ENCODE peak calls at places on chromosome X, in four cellular contexts. Q, D, Y and A are unnamed samples.

GRCh38 chrX:119181491-119181890 is 53.9 kb upstream of the KIAA1210 start:
- DNase-seq in Q (no peak), D (no peak), Y (peak), A (no peak)

GRCh38 chrX:98299785-98300184 is 1416.1 kb downstream of the RPA4 start:
- DNase-seq in Q (no peak), D (no peak), Y (no peak), A (no peak)

GRCh38 chrX:55135171-55135570 is 46.4 kb downstream of the PAGE2 start:
- DNase-seq in Q (peak), D (peak), Y (peak), A (no peak)

GRCh38 chrX:32642283-32642682 is 569.1 kb downstream of the DMD start:
- DNase-seq in Q (no peak), D (no peak), Y (no peak), A (no peak)

GRCh38 chrX:8244301-8244700 is 73.2 kb upstream of the VCX2 start:
- DNase-seq in Q (no peak), D (no peak), Y (no peak), A (no peak)

GRCh38 chrX:25600776-25601175 is 537.4 kb upstream of the MAGEB18 start:
- DNase-seq in Q (no peak), D (no peak), Y (no peak), A (no peak)

GRCh38 chrX:49153467-49153866 is 9.1 kb upstream of the MAGIX start:
- DNase-seq in Q (no peak), D (no peak), Y (no peak), A (no peak)

GRCh38 chrX:53318766-53319353 is 37.5 kb upstream of the IQSEC2 start:
- DNase-seq in Q (no peak), D (no peak), Y (no peak), A (no peak)

GRCh38 chrX:31228909-31229308 is 157.1 kb upstream of the FTHL17 start:
- DNase-seq in Q (no peak), D (no peak), Y (no peak), A (no peak)

GRCh38 chrX:15299945-15300851 is 15.2 kb downstream of the ASB11 start:
- DNase-seq in Q (no peak), D (no peak), Y (no peak), A (no peak)

GRCh38 chrX:55484948-55485347 is 4.7 kb downstream of the USP51 start:
- DNase-seq in Q (no peak), D (no peak), Y (no peak), A (no peak)

GRCh38 chrX:151711154-151711553 is 4.7 kb upstream of the FATE1 start:
- DNase-seq in Q (no peak), D (no peak), Y (no peak), A (no peak)

GRCh38 chrX:14029039-14029424 is 660 bp downstream of the GEMIN8 start:
- DNase-seq in Q (no peak), D (no peak), Y (no peak), A (no peak)

GRCh38 chrX:81377329-81377728 is 175.4 kb downstream of the SH3BGRL start:
- DNase-seq in Q (no peak), D (no peak), Y (peak), A (no peak)

GRCh38 chrX:100926453-100926852 is 2.3 kb downstream of the XKRX start:
- DNase-seq in Q (no peak), D (no peak), Y (no peak), A (no peak)

GRCh38 chrX:153055827-153056748 is at the start of gene PNMA3:
- DNase-seq in Q (no peak), D (peak), Y (peak), A (no peak)

GRCh38 chrX:123399709-123400108 is 215.6 kb downstream of the GRIA3 start:
- DNase-seq in Q (no peak), D (no peak), Y (no peak), A (no peak)

GRCh38 chrX:149286940-149287349 is 218.2 kb downstream of the IDS start:
- DNase-seq in Q (no peak), D (peak), Y (peak), A (no peak)

GRCh38 chrX:130682990-130683389 is 220.0 kb downstream of the ENOX2 start:
- DNase-seq in Q (no peak), D (no peak), Y (no peak), A (no peak)

GRCh38 chrX:21295246-21295820 is 78.9 kb upstream of the CNKSR2 start:
- DNase-seq in Q (no peak), D (no peak), Y (no peak), A (no peak)

GRCh38 chrX:149152941-149153340 is 352.2 kb downstream of the IDS start:
- DNase-seq in Q (no peak), D (no peak), Y (no peak), A (no peak)

GRCh38 chrX:26783512-26784225 is 567.7 kb downstream of the MAGEB5 start:
- DNase-seq in Q (no peak), D (peak), Y (no peak), A (peak)

GRCh38 chrX:119758682-119759332 is 419 bp downstream of the SOWAHD start:
- DNase-seq in Q (peak), D (peak), Y (peak), A (no peak)

DNA sequence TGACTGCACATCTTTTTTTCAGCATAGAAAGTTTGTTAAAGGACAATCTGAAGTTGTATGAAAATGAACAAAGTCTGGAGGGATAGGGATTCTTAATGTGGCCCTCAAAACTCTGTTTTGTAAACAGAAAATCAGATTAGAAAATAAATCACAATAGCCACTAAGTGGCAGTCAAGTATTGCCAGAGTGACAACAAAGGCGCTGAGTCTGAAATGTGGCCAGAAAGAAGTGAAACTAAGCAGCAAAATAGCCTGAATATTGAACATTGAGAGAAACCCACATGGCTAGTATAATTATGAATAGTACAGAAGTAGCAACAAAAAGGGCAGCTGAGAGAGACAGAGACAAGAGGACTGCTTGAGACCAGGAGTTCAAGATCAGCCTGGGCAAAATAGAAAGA is 81.1 kb upstream of the CT45A1 start:
- DNase-seq in Q (no peak), D (no peak), Y (no peak), A (no peak)
- TF ChIP-seq CTCF in Q (no peak), D (no peak), Y (no peak), A (no peak)

DNA sequence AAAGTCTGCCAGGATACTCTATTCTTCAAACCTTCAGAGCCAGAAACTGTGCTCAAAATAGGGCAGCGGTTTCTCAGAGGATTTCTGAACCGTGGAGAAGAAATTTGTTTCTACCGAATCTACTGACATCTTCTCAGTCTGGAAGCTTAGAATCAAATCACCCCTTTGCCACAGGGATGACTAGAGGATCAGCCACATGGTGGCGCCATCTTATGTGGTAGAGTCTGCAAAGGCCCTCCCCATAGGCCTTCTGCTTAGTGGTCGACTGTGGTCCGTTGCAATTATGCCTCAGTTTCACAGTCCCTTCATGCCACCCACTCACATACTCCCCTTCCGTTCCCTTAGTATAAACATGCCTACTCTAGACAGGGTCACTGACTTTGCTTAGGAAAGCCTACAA is 680.7 kb upstream of the SPANXN1 start:
- DNase-seq in Q (no peak), D (peak), Y (no peak), A (no peak)
- TF ChIP-seq CTCF in Q (no peak), D (no peak), Y (no peak), A (no peak)

GRCh38 chrX:105210258-105210657 is 10.2 kb downstream of the TEX13A start:
- DNase-seq in Q (no peak), D (no peak), Y (no peak), A (no peak)
- TF ChIP-seq CTCF in Q (no peak), D (no peak), Y (no peak), A (no peak)

GRCh38 chrX:140572724-140573123 is 67.9 kb upstream of the SOX3 start:
- DNase-seq in Q (no peak), D (peak), Y (peak), A (no peak)
- TF ChIP-seq CTCF in Q (no peak), D (peak), Y (peak), A (peak)

GRCh38 chrX:46715997-46716396 is 42.9 kb downstream of the SLC9A7 start:
- DNase-seq in Q (no peak), D (no peak), Y (no peak), A (no peak)
- TF ChIP-seq CTCF in Q (no peak), D (no peak), Y (no peak), A (no peak)

GRCh38 chrX:28586891-28587635 is at the start of gene IL1RAPL1:
- DNase-seq in Q (no peak), D (peak), Y (no peak), A (no peak)
- TF ChIP-seq CTCF in Q (no peak), D (no peak), Y (no peak), A (peak)

GRCh38 chrX:34299451-34299967 is 167.4 kb upstream of the FAM47A start:
- DNase-seq in Q (no peak), D (no peak), Y (no peak), A (no peak)

GRCh38 chrX:34300871-34301270 is 168.8 kb upstream of the FAM47A start:
- DNase-seq in Q (no peak), D (peak), Y (peak), A (peak)
- TF ChIP-seq CTCF in Q (no peak), D (peak), Y (peak), A (peak)

GRCh38 chrX:109049903-109050302 is 313.5 kb upstream of the IRS4 start:
- DNase-seq in Q (no peak), D (no peak), Y (peak), A (no peak)
- TF ChIP-seq CTCF in Q (no peak), D (peak), Y (peak), A (no peak)

GRCh38 chrX:17559728-17560379 is 177.4 kb upstream of the SCML1 start:
- DNase-seq in Q (no peak), D (no peak), Y (no peak), A (peak)
- TF ChIP-seq CTCF in Q (no peak), D (no peak), Y (no peak), A (no peak)